ENCODE peak calls at places on chromosome 17, in four cellular contexts. H, J, N and U are unnamed samples.

GRCh38 chr17:83083368-83084201 is 4.2 kb downstream of the METRNL start:
- DNase-seq in H (peak), J (peak), N (no peak), U (peak)

GRCh38 chr17:46108120-46108519 is 85.1 kb downstream of the KANSL1 start:
- DNase-seq in H (no peak), J (no peak), N (no peak), U (no peak)

GRCh38 chr17:39064814-39065213 is 86.6 kb downstream of the PLXDC1 start:
- DNase-seq in H (no peak), J (peak), N (no peak), U (no peak)

GRCh38 chr17:4548061-4548461 is 7.1 kb downstream of the MYBBP1A start:
- DNase-seq in H (no peak), J (no peak), N (no peak), U (no peak)

GRCh38 chr17:41500131-41500911 is 5.1 kb downstream of the KRT13 start:
- DNase-seq in H (no peak), J (peak), N (no peak), U (peak)

GRCh38 chr17:76736349-76737081 is 616 bp downstream of the SRSF2 start:
- DNase-seq in H (peak), J (peak), N (peak), U (peak)

GRCh38 chr17:43536236-43537088 is 9.7 kb downstream of the ETV4 start:
- DNase-seq in H (no peak), J (peak), N (no peak), U (peak)

GRCh38 chr17:78414178-78415162 is 36.0 kb downstream of the PGS1 start:
- DNase-seq in H (no peak), J (no peak), N (no peak), U (no peak)

GRCh38 chr17:33200116-33200515 is 93.0 kb downstream of the ASIC2 start:
- DNase-seq in H (no peak), J (no peak), N (no peak), U (no peak)

GRCh38 chr17:42309142-42309541 is 20.8 kb downstream of the STAT5A start:
- DNase-seq in H (no peak), J (no peak), N (no peak), U (no peak)

GRCh38 chr17:30225919-30226553 is 9.5 kb downstream of the SLC6A4 start:
- DNase-seq in H (no peak), J (no peak), N (no peak), U (no peak)

GRCh38 chr17:48954300-48954755 is 9.7 kb upstream of the SNF8 start:
- DNase-seq in H (no peak), J (peak), N (no peak), U (no peak)

GRCh38 chr17:36920032-36921000 is 17.0 kb upstream of the LHX1 start:
- DNase-seq in H (no peak), J (no peak), N (no peak), U (no peak)

GRCh38 chr17:68771867-68772515 is 170.8 kb upstream of the FAM20A start:
- DNase-seq in H (no peak), J (peak), N (peak), U (peak)

GRCh38 chr17:44956076-44956475 is 8.5 kb upstream of the KIF18B start:
- DNase-seq in H (no peak), J (no peak), N (no peak), U (no peak)

GRCh38 chr17:7667616-7668406 is 17.1 kb downstream of the ATP1B2 start:
- DNase-seq in H (no peak), J (no peak), N (no peak), U (no peak)

GRCh38 chr17:3639981-3640596 is 3.5 kb downstream of the CTNS start:
- DNase-seq in H (no peak), J (peak), N (no peak), U (no peak)

GRCh38 chr17:74833501-74834361 is 26.0 kb downstream of the GRIN2C start:
- DNase-seq in H (peak), J (peak), N (peak), U (peak)

GRCh38 chr17:34706029-34706428 is 126.6 kb downstream of the TMEM132E start:
- DNase-seq in H (no peak), J (no peak), N (no peak), U (no peak)

GRCh38 chr17:69448431-69449102 is 34.1 kb downstream of the MAP2K6 start:
- DNase-seq in H (peak), J (no peak), N (no peak), U (no peak)

GRCh38 chr17:78890111-78890897 is 12.7 kb downstream of the CEP295NL start:
- DNase-seq in H (peak), J (no peak), N (peak), U (no peak)

GRCh38 chr17:28372203-28372944 is 880 bp downstream of the SARM1 start:
- DNase-seq in H (peak), J (peak), N (no peak), U (no peak)

GRCh38 chr17:80694085-80694991 is 149.7 kb downstream of the RPTOR start:
- DNase-seq in H (no peak), J (no peak), N (no peak), U (no peak)

GRCh38 chr17:59284317-59284716 is 47.1 kb upstream of the YPEL2 start:
- DNase-seq in H (no peak), J (no peak), N (no peak), U (no peak)

GRCh38 chr17:74203439-74204240 is at the start of gene RPL38:
- DNase-seq in H (peak), J (peak), N (peak), U (peak)

GRCh38 chr17:17120716-17121115 is 78.5 kb downstream of the MPRIP start:
- DNase-seq in H (no peak), J (no peak), N (no peak), U (no peak)

GRCh38 chr17:68435361-68435760 is 21.9 kb downstream of the WIPI1 start:
- DNase-seq in H (no peak), J (no peak), N (no peak), U (no peak)

GRCh38 chr17:80645706-80646325 is 101.2 kb downstream of the RPTOR start:
- DNase-seq in H (no peak), J (no peak), N (no peak), U (no peak)

GRCh38 chr17:77846531-77847085 is 111.9 kb upstream of the TNRC6C start:
- DNase-seq in H (no peak), J (no peak), N (peak), U (no peak)

GRCh38 chr17:30788918-30789317 is 35.6 kb downstream of the CRLF3 start:
- DNase-seq in H (no peak), J (peak), N (no peak), U (no peak)

GRCh38 chr17:78676415-78677302 is 99.5 kb upstream of the DNAH17 start:
- DNase-seq in H (no peak), J (no peak), N (no peak), U (no peak)

GRCh38 chr17:82492647-82493516 is 26.6 kb upstream of the FOXK2 start:
- DNase-seq in H (peak), J (peak), N (no peak), U (no peak)

GRCh38 chr17:45783593-45784292 is 377 bp upstream of the CRHR1 start:
- DNase-seq in H (peak), J (peak), N (no peak), U (no peak)

GRCh38 chr17:82839617-82840292 is at the start of gene ZNF750:
- DNase-seq in H (no peak), J (no peak), N (no peak), U (no peak)